ENCODE peak calls at places on chromosome 5, in seven cellular contexts. S, L, V, J, M, O and A are unnamed samples.
A peak's percentile ranks its signal among the peaks of the same experiment; 100 is the strongest.

GRCh38 chr5:156052697-156053455 is 274.1 kb upstream of the SGCD start:
- DNase-seq in S (no peak), L (peak; percentile 79), V (no peak), J (no peak), M (no peak), O (no peak), A (no peak)

GRCh38 chr5:139147743-139148079 is 50.5 kb downstream of the SIL1 start:
- DNase-seq in S (no peak), L (peak; percentile 23), V (peak; percentile 22), J (no peak), M (no peak), O (no peak), A (peak; percentile 52)

GRCh38 chr5:144951001-144951400 is 780.3 kb downstream of the KCTD16 start:
- DNase-seq in S (no peak), L (no peak), V (no peak), J (no peak), M (no peak), O (no peak), A (no peak)

GRCh38 chr5:32017638-32018429 is 156.3 kb downstream of the GOLPH3 start:
- DNase-seq in S (no peak), L (no peak), V (peak; percentile 4), J (no peak), M (peak; percentile 46), O (no peak), A (no peak)

GRCh38 chr5:160030631-160031377 is 21.9 kb downstream of the TTC1 start:
- DNase-seq in S (no peak), L (no peak), V (no peak), J (no peak), M (no peak), O (no peak), A (peak; percentile 38)

GRCh38 chr5:76325876-76326491 is 77.1 kb upstream of the IQGAP2 start:
- DNase-seq in S (peak; percentile 37), L (no peak), V (no peak), J (no peak), M (no peak), O (no peak), A (no peak)

GRCh38 chr5:132782101-132782500 is 5.1 kb upstream of the SEPTIN8 start:
- DNase-seq in S (no peak), L (no peak), V (no peak), J (no peak), M (no peak), O (no peak), A (no peak)

GRCh38 chr5:530556-530955 is 6.3 kb upstream of the SLC9A3 start:
- DNase-seq in S (no peak), L (no peak), V (no peak), J (no peak), M (no peak), O (no peak), A (no peak)

GRCh38 chr5:124519396-124519795 is 227.0 kb downstream of the ZNF608 start:
- DNase-seq in S (no peak), L (no peak), V (no peak), J (peak; percentile 57), M (no peak), O (no peak), A (no peak)

GRCh38 chr5:40675396-40676133 is 4.2 kb upstream of the PTGER4 start:
- DNase-seq in S (no peak), L (no peak), V (no peak), J (no peak), M (no peak), O (no peak), A (no peak)

GRCh38 chr5:181170996-181171395 is 23.6 kb downstream of the OR2V2 start:
- DNase-seq in S (no peak), L (no peak), V (no peak), J (no peak), M (no peak), O (no peak), A (no peak)

GRCh38 chr5:54651482-54652076 is 134.0 kb downstream of the SNX18 start:
- DNase-seq in S (no peak), L (no peak), V (no peak), J (no peak), M (no peak), O (no peak), A (no peak)

GRCh38 chr5:36388288-36388687 is 86.6 kb upstream of the RANBP3L start:
- DNase-seq in S (no peak), L (no peak), V (no peak), J (no peak), M (no peak), O (no peak), A (no peak)

GRCh38 chr5:115751176-115751575 is 65.3 kb downstream of the CDO1 start:
- DNase-seq in S (no peak), L (no peak), V (no peak), J (no peak), M (no peak), O (no peak), A (no peak)

GRCh38 chr5:6721442-6721841 is 8.2 kb downstream of the TENT4A start:
- DNase-seq in S (no peak), L (peak; percentile 26), V (no peak), J (no peak), M (no peak), O (no peak), A (no peak)

GRCh38 chr5:16726538-16726946 is 109.7 kb upstream of the RETREG1 start:
- DNase-seq in S (no peak), L (no peak), V (no peak), J (no peak), M (no peak), O (no peak), A (no peak)

GRCh38 chr5:180179399-180180197 is 29.4 kb downstream of the RASGEF1C start:
- DNase-seq in S (no peak), L (peak; percentile 25), V (no peak), J (no peak), M (peak; percentile 47), O (no peak), A (no peak)

GRCh38 chr5:168765220-168766037 is 186.3 kb upstream of the PANK3 start:
- DNase-seq in S (no peak), L (peak; percentile 86), V (no peak), J (no peak), M (no peak), O (no peak), A (no peak)

GRCh38 chr5:155983954-155984353 is 343.0 kb upstream of the SGCD start:
- DNase-seq in S (no peak), L (no peak), V (no peak), J (peak; percentile 55), M (no peak), O (no peak), A (no peak)

GRCh38 chr5:91787718-91788117 is 404.6 kb upstream of the ARRDC3 start:
- DNase-seq in S (no peak), L (no peak), V (no peak), J (no peak), M (no peak), O (peak; percentile 60), A (no peak)

GRCh38 chr5:33611882-33612281 is 171.1 kb downstream of the TARS1 start:
- DNase-seq in S (no peak), L (no peak), V (no peak), J (peak; percentile 5), M (no peak), O (peak; percentile 1), A (no peak)

GRCh38 chr5:37738057-37738691 is 101.7 kb downstream of the GDNF start:
- DNase-seq in S (no peak), L (no peak), V (no peak), J (peak; percentile 68), M (no peak), O (peak; percentile 78), A (no peak)

GRCh38 chr5:134090482-134090881 is 24.0 kb upstream of the TCF7 start:
- DNase-seq in S (peak; percentile 59), L (no peak), V (no peak), J (no peak), M (no peak), O (no peak), A (no peak)

GRCh38 chr5:62534461-62535236 is 44.0 kb upstream of the LRRC70 start:
- DNase-seq in S (no peak), L (no peak), V (no peak), J (no peak), M (no peak), O (no peak), A (no peak)

GRCh38 chr5:153211052-153211451 is 279.4 kb upstream of the GRIA1 start:
- DNase-seq in S (no peak), L (no peak), V (no peak), J (no peak), M (peak; percentile 33), O (no peak), A (no peak)

GRCh38 chr5:107023732-107024131 is 647.0 kb downstream of the EFNA5 start:
- DNase-seq in S (no peak), L (no peak), V (no peak), J (no peak), M (no peak), O (no peak), A (no peak)

GRCh38 chr5:54098267-54098666 is 212.1 kb downstream of the ARL15 start:
- DNase-seq in S (no peak), L (no peak), V (no peak), J (no peak), M (no peak), O (no peak), A (no peak)

GRCh38 chr5:11853796-11854195 is 50.5 kb downstream of the CTNND2 start:
- DNase-seq in S (no peak), L (no peak), V (no peak), J (no peak), M (no peak), O (no peak), A (no peak)